ENCODE peak calls at places on chromosomes 1 and 21, in four cellular contexts. L, J, B and G are unnamed samples.
A peak's percentile ranks its signal among the peaks of the same experiment; 100 is the strongest.

GRCh38 chr1:241519308-241520079 is at the start of gene FH:
- DNase-seq in L (peak; percentile 97), J (peak; percentile 94), B (peak; percentile 98), G (peak; percentile 98)

GRCh38 chr1:44270666-44271628 is 57.7 kb downstream of the DMAP1 start:
- DNase-seq in L (no peak), B (no peak), J (no peak), G (no peak)

GRCh38 chr1:202648822-202649221 is 61.4 kb downstream of the SYT2 start:
- DNase-seq in B (no peak), J (no peak), L (no peak), G (no peak)

GRCh38 chr1:16677552-16678423 is 11.0 kb upstream of the RNU1-3 start:
- DNase-seq in B (peak; percentile 85), J (no peak), L (peak; percentile 65), G (no peak)

GRCh38 chr21:31725202-31725840 is 6.6 kb downstream of the SCAF4 start:
- DNase-seq in L (no peak), B (no peak), J (no peak), G (no peak)

GRCh38 chr1:20588634-20589225 is at the start of gene CDA:
- DNase-seq in J (no peak), B (no peak), L (no peak), G (peak; percentile 85)

GRCh38 chr1:27237112-27237511 is 2.7 kb downstream of the WDTC1 start:
- DNase-seq in J (no peak), B (no peak), L (no peak), G (no peak)

GRCh38 chr1:165543651-165544452 is at the start of gene LRRC52:
- DNase-seq in B (no peak), L (peak; percentile 5), J (peak; percentile 77), G (no peak)

GRCh38 chr1:157089789-157090188 is 9.8 kb downstream of the ETV3L start:
- DNase-seq in L (no peak), J (no peak), B (no peak), G (no peak)

GRCh38 chr1:151314137-151314875 is 12.9 kb downstream of the PI4KB start:
- DNase-seq in B (peak; percentile 87), J (peak; percentile 77), L (no peak), G (no peak)

GRCh38 chr1:220824031-220824989 is 37.6 kb downstream of the MTARC1 start:
- DNase-seq in L (no peak), J (no peak), B (peak; percentile 27), G (no peak)

GRCh38 chr1:15749399-15750291 is 7.3 kb downstream of the TMEM82 start:
- DNase-seq in B (no peak), L (no peak), J (no peak), G (no peak)

GRCh38 chr21:26169061-26169610 is 1.4 kb downstream of the APP start:
- DNase-seq in J (no peak), B (peak; percentile 71), L (peak; percentile 73), G (peak; percentile 52)

GRCh38 chr1:54275349-54275748 is 75.4 kb downstream of the MRPL37 start:
- DNase-seq in L (no peak), B (peak; percentile 51), J (peak; percentile 74), G (no peak)

GRCh38 chr1:190615818-190616217 is 138.2 kb upstream of the BRINP3 start:
- DNase-seq in B (no peak), J (no peak), L (no peak), G (no peak)

GRCh38 chr1:112359961-112360767 is 35.9 kb upstream of the CTTNBP2NL start:
- DNase-seq in B (peak; percentile 71), J (peak; percentile 23), L (peak; percentile 69), G (peak; percentile 53)

GRCh38 chr21:45372732-45373355 is 32.1 kb upstream of the COL18A1 start:
- DNase-seq in J (peak; percentile 1), L (no peak), B (peak; percentile 22), G (peak; percentile 78)

GRCh38 chr21:34530264-34530663 is 18.3 kb upstream of the KCNE1 start:
- DNase-seq in J (no peak), B (peak; percentile 86), L (no peak), G (no peak)

GRCh38 chr1:35220976-35221375 is 28.0 kb upstream of the SFPQ start:
- DNase-seq in B (no peak), J (no peak), L (peak; percentile 41), G (no peak)

GRCh38 chr1:107690491-107690890 is 274.5 kb downstream of the VAV3 start:
- DNase-seq in L (no peak), J (no peak), B (no peak), G (no peak)

GRCh38 chr21:34693192-34693810 is 24.5 kb downstream of the CLIC6 start:
- DNase-seq in B (peak; percentile 74), J (no peak), L (peak; percentile 78), G (no peak)

GRCh38 chr1:154803203-154803920 is 66.7 kb downstream of the KCNN3 start:
- DNase-seq in J (no peak), B (no peak), L (no peak), G (no peak)

GRCh38 chr21:26593800-26594199 is 20.7 kb upstream of the CYYR1 start:
- DNase-seq in B (no peak), L (no peak), J (no peak), G (peak; percentile 65)

GRCh38 chr1:174939771-174940545 is 59.8 kb upstream of the CACYBP start:
- DNase-seq in J (no peak), L (no peak), B (no peak), G (no peak)

GRCh38 chr1:204650911-204651570 is 34.5 kb downstream of the LRRN2 start:
- DNase-seq in L (no peak), B (no peak), J (no peak), G (no peak)

GRCh38 chr1:22969224-22969829 is 3.3 kb downstream of the LACTBL1 start:
- DNase-seq in L (no peak), J (no peak), B (peak; percentile 90), G (peak; percentile 20)

GRCh38 chr1:95321516-95321915 is 87.5 kb downstream of the RWDD3 start:
- DNase-seq in J (no peak), L (no peak), B (no peak), G (no peak)

GRCh38 chr21:16460936-16461335 is 731.2 kb downstream of the USP25 start:
- DNase-seq in J (no peak), B (no peak), L (no peak), G (no peak)

GRCh38 chr1:88946845-88947244 is 45.6 kb downstream of the KYAT3 start:
- DNase-seq in J (no peak), B (peak; percentile 66), L (no peak), G (no peak)

DNA sequence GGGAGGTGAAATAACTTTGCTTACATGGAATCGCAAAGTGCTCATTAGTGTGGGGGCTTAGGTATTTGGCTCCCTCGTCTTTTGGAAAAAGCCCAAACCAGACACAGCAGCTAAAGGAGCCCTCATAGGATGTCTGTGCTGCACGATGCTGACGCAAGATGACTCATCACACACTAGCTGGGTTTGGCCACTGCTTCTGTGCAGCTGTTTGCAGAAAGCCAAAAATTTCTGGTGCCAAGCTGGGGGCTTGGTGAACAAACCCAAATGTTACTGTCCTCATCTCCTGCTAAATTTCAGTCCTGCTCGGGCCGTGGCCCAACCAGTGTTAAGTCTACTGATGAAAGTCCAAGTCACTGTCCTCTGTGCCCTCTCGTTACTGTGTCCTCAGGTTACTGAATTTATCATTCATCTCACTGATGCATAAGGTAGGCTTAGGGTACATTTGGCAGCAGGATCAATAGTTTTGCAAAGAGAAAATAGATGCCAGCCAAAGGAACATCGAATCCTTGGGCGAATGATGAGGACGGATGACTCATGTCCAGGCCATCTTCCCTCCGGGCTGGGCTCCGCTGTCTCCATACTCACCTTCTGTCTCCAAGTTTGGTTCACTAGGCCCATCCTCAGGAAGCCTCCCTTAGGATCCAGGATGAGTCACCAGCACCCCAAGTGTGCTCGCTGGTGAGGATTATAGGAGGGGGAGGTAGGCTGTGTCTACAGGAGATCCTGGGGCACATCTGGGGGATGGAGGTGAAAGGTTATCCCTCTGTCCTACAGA is 177.7 kb downstream of the ADSS2 start:
- DNase-seq in L (no peak), J (peak; percentile 25), B (peak; percentile 100), G (peak; percentile 94)
- TF ChIP-seq CTCF in L (no peak), J (no peak), B (no peak), G (no peak)

DNA sequence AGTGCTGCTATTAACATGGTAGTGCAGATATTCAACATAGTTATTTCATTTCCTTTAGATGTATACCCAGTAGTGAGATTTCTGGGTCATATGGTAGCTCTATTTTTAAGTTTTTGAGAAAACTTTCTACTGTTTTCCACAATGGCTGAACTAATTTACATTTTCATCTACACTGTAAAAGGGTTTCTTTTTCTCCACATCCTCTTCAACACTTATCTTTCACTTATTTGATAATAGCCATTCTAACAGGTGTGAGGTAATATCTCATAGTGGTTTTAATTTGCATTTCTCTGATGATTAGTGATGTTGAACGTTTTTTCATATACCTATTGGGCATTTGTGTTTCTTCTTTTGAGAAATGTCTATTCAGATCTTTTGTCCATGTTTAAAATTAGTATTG is 149.8 kb downstream of the PDE4B start:
- DNase-seq in J (no peak), B (no peak), L (no peak), G (no peak)
- H3K27ac ChIP-seq in J (no peak overlapping the region), B (no peak overlapping the region), L (no peak overlapping the region), G (no peak overlapping the region)

GRCh38 chr1:94306521-94306920 is 69.1 kb upstream of the ARHGAP29 start:
- DNase-seq in L (no peak), J (no peak), B (no peak), G (no peak)

GRCh38 chr1:94310570-94311270 is 73.3 kb upstream of the ARHGAP29 start:
- DNase-seq in J (no peak), L (no peak), B (no peak), G (no peak)

GRCh38 chr1:94305704-94306103 is 68.3 kb upstream of the ARHGAP29 start:
- DNase-seq in B (peak; percentile 85), L (no peak), J (no peak), G (peak; percentile 68)

GRCh38 chr1:94309216-94309615 is 71.8 kb upstream of the ARHGAP29 start:
- DNase-seq in L (no peak), J (no peak), B (no peak), G (no peak)

DNA sequence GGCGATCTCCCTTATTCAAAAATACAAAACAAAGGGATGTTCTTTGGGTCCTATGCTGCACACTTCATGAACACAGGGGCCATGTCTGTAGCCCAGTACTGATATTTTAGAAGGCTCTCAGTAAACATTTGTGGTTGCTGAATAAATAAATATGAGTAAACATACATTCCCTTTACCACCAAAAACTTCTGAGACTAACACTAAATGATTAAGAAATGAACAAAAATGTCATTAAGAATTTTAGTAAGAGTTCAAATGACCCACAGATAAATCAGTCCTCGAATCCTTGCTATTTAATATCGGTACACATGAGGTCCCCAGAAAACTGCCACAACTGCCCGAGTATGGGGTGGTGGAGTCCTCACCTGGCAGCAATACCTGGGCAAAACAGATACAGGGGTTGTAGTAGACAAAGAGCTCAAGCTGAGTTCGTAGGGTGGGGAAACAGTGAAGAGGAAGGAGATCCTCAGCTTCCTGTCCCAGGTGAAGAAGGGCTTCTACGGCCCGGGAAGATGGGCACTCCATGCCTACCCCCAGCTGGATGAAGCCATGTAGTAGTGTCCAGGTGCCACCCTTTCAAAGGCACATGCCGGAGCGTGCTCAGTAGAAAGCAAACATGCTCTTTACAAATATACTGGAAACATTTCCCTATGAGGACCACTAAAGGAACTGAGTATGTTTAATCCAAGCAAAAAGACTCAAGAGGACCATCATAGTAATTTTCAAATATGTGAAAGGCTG is 72.6 kb upstream of the ARHGAP29 start:
- DNase-seq in L (no peak), J (no peak), B (no peak), G (no peak)
- TF ChIP-seq CTCF in L (no peak), J (no peak), B (no peak), G (no peak)

GRCh38 chr1:21620011-21620410 is 49.1 kb downstream of the RAP1GAP start:
- DNase-seq in L (no peak), B (no peak), J (no peak), G (no peak)
- H3K27ac ChIP-seq in L (no peak overlapping the region), B (no peak overlapping the region), J (no peak overlapping the region), G (no peak overlapping the region)